ENCODE peak calls at places on chromosomes 2 and 18, in five cellular contexts. One of them, this sample, is unnamed.

GRCh38 chr2:32652555-32653209 is 24.8 kb downstream of the TTC27 start:
- DNase-seq in ovary: no peak
- DNase-seq in fibroblast of mammary gland: no peak
- DNase-seq in sigmoid colon: no peak
- DNase-seq in endodermal cell: no peak
- DNase-seq in this sample: no peak

GRCh38 chr2:111975053-111975552 is 76.7 kb downstream of the MERTK start:
- DNase-seq in ovary: no peak
- DNase-seq in endodermal cell: no peak
- DNase-seq in fibroblast of mammary gland: peak; percentile 91
- DNase-seq in sigmoid colon: no peak
- DNase-seq in this sample: peak; percentile 80

GRCh38 chr2:74991977-74992376 is 33.5 kb downstream of the POLE4 start:
- DNase-seq in sigmoid colon: no peak
- DNase-seq in ovary: no peak
- DNase-seq in fibroblast of mammary gland: peak; percentile 33
- DNase-seq in endodermal cell: no peak
- DNase-seq in this sample: no peak

GRCh38 chr18:449374-449773 is 51.1 kb downstream of the COLEC12 start:
- DNase-seq in sigmoid colon: no peak
- DNase-seq in ovary: no peak
- DNase-seq in fibroblast of mammary gland: no peak
- DNase-seq in endodermal cell: peak; percentile 67
- DNase-seq in this sample: no peak

GRCh38 chr18:49096021-49096420 is 145.3 kb upstream of the SMAD7 start:
- DNase-seq in endodermal cell: no peak
- DNase-seq in ovary: no peak
- DNase-seq in sigmoid colon: no peak
- DNase-seq in fibroblast of mammary gland: no peak
- DNase-seq in this sample: no peak

GRCh38 chr2:71604709-71605085 is 151.3 kb downstream of the DYSF start:
- DNase-seq in sigmoid colon: no peak
- DNase-seq in ovary: no peak
- DNase-seq in fibroblast of mammary gland: no peak
- DNase-seq in endodermal cell: peak; percentile 40
- DNase-seq in this sample: no peak

GRCh38 chr2:160043265-160043664 is 19.1 kb downstream of the PLA2R1 start:
- DNase-seq in fibroblast of mammary gland: no peak
- DNase-seq in ovary: no peak
- DNase-seq in endodermal cell: no peak
- DNase-seq in sigmoid colon: no peak
- DNase-seq in this sample: no peak

GRCh38 chr2:45728458-45728942 is 77.0 kb downstream of the PRKCE start:
- DNase-seq in endodermal cell: no peak
- DNase-seq in fibroblast of mammary gland: no peak
- DNase-seq in ovary: no peak
- DNase-seq in sigmoid colon: no peak
- DNase-seq in this sample: no peak

GRCh38 chr2:24717263-24717951 is 75.8 kb downstream of the PTRHD1 start:
- DNase-seq in ovary: no peak
- DNase-seq in fibroblast of mammary gland: no peak
- DNase-seq in sigmoid colon: no peak
- DNase-seq in endodermal cell: no peak
- DNase-seq in this sample: no peak

GRCh38 chr18:6633370-6633769 is 96.1 kb upstream of the ARHGAP28 start:
- DNase-seq in endodermal cell: peak; percentile 85
- DNase-seq in fibroblast of mammary gland: no peak
- DNase-seq in sigmoid colon: no peak
- DNase-seq in ovary: no peak
- DNase-seq in this sample: no peak

GRCh38 chr2:8606649-8607550 is 75.0 kb upstream of the ID2 start:
- DNase-seq in ovary: no peak
- DNase-seq in sigmoid colon: no peak
- DNase-seq in endodermal cell: peak; percentile 33
- DNase-seq in fibroblast of mammary gland: no peak
- DNase-seq in this sample: no peak

GRCh38 chr2:215615829-215616226 is 180.0 kb upstream of the FN1 start:
- DNase-seq in fibroblast of mammary gland: no peak
- DNase-seq in ovary: no peak
- DNase-seq in endodermal cell: no peak
- DNase-seq in sigmoid colon: no peak
- DNase-seq in this sample: no peak

GRCh38 chr2:27320958-27321543 is 1.8 kb downstream of the MPV17 start:
- DNase-seq in fibroblast of mammary gland: peak; percentile 100
- DNase-seq in sigmoid colon: peak; percentile 86
- DNase-seq in endodermal cell: peak; percentile 89
- DNase-seq in ovary: no peak
- DNase-seq in this sample: no peak

GRCh38 chr18:50953822-50954221 is 14.0 kb upstream of the ELAC1 start:
- DNase-seq in fibroblast of mammary gland: no peak
- DNase-seq in ovary: no peak
- DNase-seq in endodermal cell: no peak
- DNase-seq in sigmoid colon: no peak
- DNase-seq in this sample: no peak

GRCh38 chr18:36153203-36153602 is 23.5 kb downstream of the ELP2 start:
- DNase-seq in ovary: no peak
- DNase-seq in sigmoid colon: no peak
- DNase-seq in fibroblast of mammary gland: peak; percentile 92
- DNase-seq in endodermal cell: no peak
- DNase-seq in this sample: no peak

GRCh38 chr2:144518744-144519596 is 949 bp downstream of the ZEB2 start:
- DNase-seq in ovary: no peak
- DNase-seq in sigmoid colon: no peak
- DNase-seq in endodermal cell: no peak
- DNase-seq in fibroblast of mammary gland: no peak
- DNase-seq in this sample: no peak
- H3K4me3 ChIP-seq in ovary: peak overlapping the region; percentile 75
- H3K4me3 ChIP-seq in sigmoid colon: peak overlapping the region; percentile 56
- H3K4me3 ChIP-seq in endodermal cell: peak overlapping the region; percentile 78
- H3K4me3 ChIP-seq in fibroblast of mammary gland: peak overlapping the region; percentile 75
- H3K4me3 ChIP-seq in this sample: peak overlapping the region; percentile 70

DNA sequence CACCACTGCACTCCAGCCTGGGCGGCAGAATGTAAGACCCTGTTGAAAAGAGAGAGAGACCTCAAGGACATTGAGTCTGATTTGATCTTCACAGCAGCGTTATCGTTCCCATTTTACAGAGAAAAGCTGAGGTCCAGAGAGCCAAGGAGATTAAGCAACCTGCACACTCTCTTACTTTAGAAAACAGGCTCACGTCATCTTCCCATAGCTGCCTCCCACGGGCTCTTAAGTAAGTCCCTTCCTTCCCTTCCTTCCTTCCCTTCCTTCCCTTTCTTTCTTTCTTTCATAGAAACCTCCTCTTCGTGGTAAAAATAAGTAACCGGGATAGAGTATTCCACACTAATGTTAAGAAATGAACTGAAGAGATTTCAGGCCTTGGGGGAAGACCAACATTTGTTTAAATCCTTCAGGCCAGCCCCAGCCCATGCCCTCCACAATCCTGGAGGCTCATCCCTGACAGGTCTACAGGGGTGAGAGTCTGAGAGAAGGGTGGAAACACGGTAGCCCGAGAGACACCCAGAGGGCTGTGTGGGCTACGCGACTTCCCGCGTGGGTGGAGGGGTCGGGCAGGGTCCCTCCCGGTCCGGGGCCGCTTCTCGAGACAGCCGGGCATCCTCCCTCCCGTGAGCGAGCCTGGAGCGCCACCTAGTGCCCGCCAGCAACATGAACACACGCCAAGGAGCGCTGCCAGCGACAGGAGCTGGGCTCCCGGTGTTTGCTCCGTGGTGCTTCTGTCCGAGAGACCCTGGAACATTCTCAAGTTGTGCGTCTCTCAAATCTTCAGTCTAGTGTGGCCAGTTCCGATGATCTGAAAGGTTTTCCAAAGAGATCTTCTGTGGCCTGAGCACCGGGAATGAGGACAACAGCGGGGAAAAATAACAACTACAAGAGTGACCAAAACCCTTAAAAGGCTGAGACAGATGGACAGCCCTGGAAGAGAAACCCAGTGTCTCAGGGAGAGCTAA is 160.3 kb downstream of the INO80D start:
- DNase-seq in sigmoid colon: peak; percentile 92
- DNase-seq in fibroblast of mammary gland: peak; percentile 71
- DNase-seq in ovary: peak; percentile 87
- DNase-seq in endodermal cell: peak; percentile 93
- DNase-seq in this sample: no peak
- H3K4me3 ChIP-seq in sigmoid colon: no peak overlapping the region
- H3K4me3 ChIP-seq in fibroblast of mammary gland: peak overlapping the region; percentile 44
- H3K4me3 ChIP-seq in ovary: peak overlapping the region; percentile 23
- H3K4me3 ChIP-seq in endodermal cell: no peak overlapping the region
- H3K4me3 ChIP-seq in this sample: no peak overlapping the region

DNA sequence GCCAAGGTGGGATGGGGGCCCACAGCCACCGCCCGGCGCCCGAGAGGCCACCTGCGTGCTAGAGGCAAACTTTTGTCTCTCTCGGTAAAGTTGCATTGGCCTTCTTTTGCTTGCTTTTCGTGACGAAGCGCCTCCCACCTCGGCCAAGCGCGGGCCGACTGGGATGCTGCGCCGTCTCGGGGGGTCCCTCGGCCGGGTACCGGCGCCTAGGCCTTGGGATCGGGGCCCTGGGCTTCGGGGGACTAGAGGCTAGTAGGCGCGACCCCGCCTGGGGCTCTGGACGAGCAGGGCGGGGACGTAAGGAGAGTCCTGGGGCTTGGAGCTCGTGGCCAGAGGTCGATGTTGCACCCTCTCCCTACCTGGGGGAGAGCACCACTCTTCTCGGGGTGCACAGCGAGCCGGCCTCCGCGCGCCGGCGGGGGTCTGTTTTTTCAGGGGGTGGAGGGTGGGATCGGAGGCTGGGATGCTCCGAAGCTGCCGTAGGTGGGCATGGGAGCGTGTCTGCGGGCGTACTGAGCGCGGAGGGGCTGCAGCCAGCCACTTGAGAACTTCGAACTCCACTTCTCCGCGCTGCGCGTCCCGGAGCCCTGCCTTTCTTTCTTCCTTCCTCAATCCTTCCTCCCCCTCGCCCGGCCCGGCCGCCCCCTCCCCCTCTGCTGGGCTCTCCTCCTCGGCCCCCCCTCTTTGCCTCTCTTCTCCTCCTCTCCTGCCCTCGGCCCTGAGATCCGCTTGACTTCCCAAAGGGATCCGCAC is 710 bp downstream of the GLI2 start:
- DNase-seq in fibroblast of mammary gland: no peak
- DNase-seq in ovary: peak; percentile 82
- DNase-seq in endodermal cell: peak; percentile 87
- DNase-seq in sigmoid colon: no peak
- DNase-seq in this sample: peak; percentile 64
- H3K4me3 ChIP-seq in fibroblast of mammary gland: peak overlapping the region; percentile 74
- H3K4me3 ChIP-seq in ovary: peak overlapping the region; percentile 48
- H3K4me3 ChIP-seq in endodermal cell: peak overlapping the region; percentile 84
- H3K4me3 ChIP-seq in sigmoid colon: peak overlapping the region; percentile 48
- H3K4me3 ChIP-seq in this sample: peak overlapping the region; percentile 60

DNA sequence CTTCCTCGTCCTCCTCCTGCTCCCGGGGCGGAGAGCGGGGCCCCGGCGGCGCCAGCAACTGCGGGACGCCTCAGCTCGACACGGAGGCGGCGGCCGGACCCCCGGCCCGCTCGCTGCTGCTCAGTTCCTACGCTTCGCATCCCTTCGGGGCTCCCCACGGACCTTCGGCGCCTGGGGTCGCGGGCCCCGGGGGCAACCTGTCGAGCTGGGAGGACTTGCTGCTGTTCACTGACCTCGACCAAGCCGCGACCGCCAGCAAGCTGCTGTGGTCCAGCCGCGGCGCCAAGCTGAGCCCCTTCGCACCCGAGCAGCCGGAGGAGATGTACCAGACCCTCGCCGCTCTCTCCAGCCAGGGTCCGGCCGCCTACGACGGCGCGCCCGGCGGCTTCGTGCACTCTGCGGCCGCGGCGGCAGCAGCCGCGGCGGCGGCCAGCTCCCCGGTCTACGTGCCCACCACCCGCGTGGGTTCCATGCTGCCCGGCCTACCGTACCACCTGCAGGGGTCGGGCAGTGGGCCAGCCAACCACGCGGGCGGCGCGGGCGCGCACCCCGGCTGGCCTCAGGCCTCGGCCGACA is 2.0 kb downstream of the GATA6 start:
- DNase-seq in ovary: peak; percentile 49
- DNase-seq in endodermal cell: peak; percentile 77
- DNase-seq in fibroblast of mammary gland: no peak
- DNase-seq in sigmoid colon: no peak
- DNase-seq in this sample: no peak
- H3K4me3 ChIP-seq in ovary: peak overlapping the region; percentile 98
- H3K4me3 ChIP-seq in endodermal cell: peak overlapping the region; percentile 100
- H3K4me3 ChIP-seq in fibroblast of mammary gland: peak overlapping the region; percentile 75
- H3K4me3 ChIP-seq in sigmoid colon: peak overlapping the region; percentile 57
- H3K4me3 ChIP-seq in this sample: peak overlapping the region; percentile 66

DNA sequence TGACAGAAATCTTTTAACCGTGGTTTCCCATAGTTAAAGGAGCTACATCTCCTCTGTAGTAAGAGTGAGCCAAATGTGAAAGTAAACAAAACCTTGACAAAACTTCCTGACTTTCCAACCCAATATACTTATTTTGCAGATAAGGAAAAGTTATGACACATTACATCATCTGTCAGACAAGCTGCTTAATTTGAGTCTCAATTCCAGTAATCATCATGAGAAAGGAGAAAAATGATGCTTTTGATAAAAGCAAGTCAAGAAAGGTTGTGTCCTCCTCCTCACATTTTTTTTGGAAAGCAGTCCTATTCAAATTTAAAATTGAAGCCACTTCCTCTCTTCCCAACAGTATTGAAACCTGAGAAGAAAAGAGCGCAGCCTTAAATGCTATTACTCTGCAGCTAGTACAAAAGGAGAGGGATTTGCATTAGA is 519.7 kb downstream of the LRP1B start:
- DNase-seq in sigmoid colon: no peak
- DNase-seq in fibroblast of mammary gland: no peak
- DNase-seq in endodermal cell: no peak
- DNase-seq in ovary: no peak
- DNase-seq in this sample: no peak
- H3K4me3 ChIP-seq in sigmoid colon: no peak overlapping the region
- H3K4me3 ChIP-seq in fibroblast of mammary gland: no peak overlapping the region
- H3K4me3 ChIP-seq in endodermal cell: no peak overlapping the region
- H3K4me3 ChIP-seq in ovary: no peak overlapping the region
- H3K4me3 ChIP-seq in this sample: no peak overlapping the region

GRCh38 chr18:44681611-44682010 is 923 bp downstream of the SETBP1 start:
- DNase-seq in fibroblast of mammary gland: no peak
- DNase-seq in sigmoid colon: no peak
- DNase-seq in endodermal cell: no peak
- DNase-seq in ovary: no peak
- DNase-seq in this sample: no peak
- H3K4me3 ChIP-seq in fibroblast of mammary gland: peak overlapping the region; percentile 11
- H3K4me3 ChIP-seq in sigmoid colon: peak overlapping the region; percentile 64
- H3K4me3 ChIP-seq in endodermal cell: peak overlapping the region; percentile 90
- H3K4me3 ChIP-seq in ovary: peak overlapping the region; percentile 72
- H3K4me3 ChIP-seq in this sample: peak overlapping the region; percentile 94

DNA sequence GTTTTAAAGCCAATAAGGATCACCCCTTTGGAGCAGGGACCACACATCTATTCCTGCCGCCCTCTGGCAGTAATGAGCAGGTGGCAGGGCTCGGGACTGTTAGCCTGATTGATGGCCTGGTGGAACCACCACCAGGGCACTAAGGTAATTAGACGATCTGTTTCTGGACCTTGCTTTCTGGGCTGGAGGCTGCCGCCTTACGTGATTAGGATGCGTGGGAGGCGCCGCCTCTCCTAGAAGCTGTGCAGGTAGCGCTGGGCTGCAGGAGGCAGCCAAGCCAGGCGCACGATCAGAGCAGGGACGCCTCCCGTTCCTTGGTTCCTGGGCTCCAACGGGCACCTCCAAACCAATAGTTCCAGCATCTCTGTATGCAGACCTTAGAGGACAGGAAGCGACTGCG is 242.6 kb upstream of the RAB12 start:
- DNase-seq in endodermal cell: peak; percentile 54
- DNase-seq in ovary: no peak
- DNase-seq in fibroblast of mammary gland: no peak
- DNase-seq in sigmoid colon: no peak
- DNase-seq in this sample: peak; percentile 61
- H3K4me3 ChIP-seq in endodermal cell: no peak overlapping the region
- H3K4me3 ChIP-seq in ovary: no peak overlapping the region
- H3K4me3 ChIP-seq in fibroblast of mammary gland: no peak overlapping the region
- H3K4me3 ChIP-seq in sigmoid colon: no peak overlapping the region
- H3K4me3 ChIP-seq in this sample: peak overlapping the region; percentile 24

GRCh38 chr2:64403426-64403825 is 50.5 kb upstream of the LGALSL start:
- DNase-seq in fibroblast of mammary gland: no peak
- DNase-seq in sigmoid colon: no peak
- DNase-seq in endodermal cell: no peak
- DNase-seq in ovary: no peak
- DNase-seq in this sample: no peak
- H3K4me3 ChIP-seq in fibroblast of mammary gland: no peak overlapping the region
- H3K4me3 ChIP-seq in sigmoid colon: no peak overlapping the region
- H3K4me3 ChIP-seq in endodermal cell: no peak overlapping the region
- H3K4me3 ChIP-seq in ovary: no peak overlapping the region
- H3K4me3 ChIP-seq in this sample: no peak overlapping the region

This sample was measured in vagina.